ENCODE peak calls at places on chromosomes 2 and 18, in eight cellular contexts. F, Y, W, R, B, H, D and S are unnamed samples.

GRCh38 chr2:96837575-96837974 is 6.2 kb downstream of the ANKRD23 start:
- DNase-seq in R (no peak), W (no peak), Y (no peak), H (no peak), B (no peak), F (no peak), D (no peak), S (no peak)

GRCh38 chr2:227010433-227010832 is 153.6 kb downstream of the COL4A4 start:
- DNase-seq in R (no peak), Y (no peak), D (no peak), B (no peak), W (no peak), H (no peak), F (no peak), S (no peak)

GRCh38 chr2:181077128-181077709 is 96.8 kb downstream of the UBE2E3 start:
- DNase-seq in Y (no peak), B (no peak), H (no peak), F (peak), W (no peak), R (no peak), D (no peak), S (no peak)

GRCh38 chr2:175955168-175955567 is 46.9 kb downstream of the LNPK start:
- DNase-seq in F (no peak), H (no peak), Y (no peak), B (no peak), W (no peak), R (no peak), D (no peak), S (no peak)

GRCh38 chr18:46250812-46251173 is 146.6 kb downstream of the HAUS1 start:
- DNase-seq in D (no peak), F (no peak), R (no peak), B (no peak), H (no peak), Y (no peak), W (no peak), S (no peak)

GRCh38 chr18:43876286-43877082 is 599.2 kb upstream of the SYT4 start:
- DNase-seq in H (no peak), F (no peak), D (no peak), B (no peak), Y (no peak), W (no peak), R (no peak), S (no peak)

GRCh38 chr2:128521482-128521881 is 202.8 kb upstream of the HS6ST1 start:
- DNase-seq in B (no peak), Y (no peak), H (no peak), R (no peak), W (no peak), D (no peak), F (no peak), S (no peak)

GRCh38 chr2:40786636-40787035 is 334.7 kb upstream of the SLC8A1 start:
- DNase-seq in Y (no peak), W (no peak), R (no peak), F (no peak), D (no peak), H (no peak), B (no peak), S (no peak)

GRCh38 chr2:38203455-38203810 is 127.5 kb upstream of the CYP1B1 start:
- DNase-seq in H (no peak), F (no peak), R (no peak), D (no peak), B (no peak), W (no peak), Y (no peak), S (no peak)

GRCh38 chr2:75466708-75467311 is 93.9 kb downstream of the EVA1A start:
- DNase-seq in R (no peak), W (no peak), H (peak), B (peak), F (peak), Y (no peak), D (peak), S (no peak)

GRCh38 chr2:15818881-15819280 is 121.5 kb upstream of the MYCN start:
- DNase-seq in B (no peak), R (no peak), D (no peak), Y (no peak), H (no peak), W (no peak), F (no peak), S (no peak)

GRCh38 chr2:189511210-189511609 is 69.4 kb downstream of the SLC40A1 start:
- DNase-seq in H (no peak), Y (no peak), D (no peak), R (no peak), W (no peak), B (no peak), F (no peak), S (no peak)

GRCh38 chr2:233972941-233973575 is 55.9 kb downstream of the TRPM8 start:
- DNase-seq in Y (no peak), W (no peak), F (no peak), D (no peak), R (no peak), B (no peak), H (no peak), S (no peak)

GRCh38 chr2:42786561-42787345 is 5.6 kb downstream of the HAAO start:
- DNase-seq in Y (no peak), H (no peak), W (no peak), B (no peak), F (no peak), D (no peak), R (no peak), S (no peak)

GRCh38 chr2:19801367-19802087 is 100.3 kb downstream of the TTC32 start:
- DNase-seq in R (peak), D (no peak), B (peak), Y (peak), F (peak), H (peak), W (peak), S (no peak)

GRCh38 chr18:35497006-35497333 is 790 bp downstream of the INO80C start:
- DNase-seq in Y (no peak), W (no peak), F (no peak), B (no peak), H (peak), R (no peak), D (no peak), S (no peak)

GRCh38 chr2:96970248-96970875 is 16.0 kb downstream of the FAM178B start:
- DNase-seq in F (no peak), D (no peak), W (no peak), Y (no peak), B (peak), R (no peak), H (peak), S (no peak)

GRCh38 chr2:120912101-120912985 is 176.7 kb downstream of the GLI2 start:
- DNase-seq in R (peak), W (peak), H (peak), D (no peak), Y (no peak), B (peak), F (peak), S (no peak)

GRCh38 chr2:170090229-170090628 is 87.7 kb upstream of the MYO3B start:
- DNase-seq in B (no peak), F (no peak), W (no peak), R (no peak), D (no peak), H (no peak), Y (no peak), S (no peak)

GRCh38 chr2:217075225-217075802 is 215.4 kb upstream of the TNP1 start:
- DNase-seq in D (no peak), F (no peak), R (peak), Y (no peak), B (no peak), W (no peak), H (no peak), S (no peak)

GRCh38 chr2:85861650-85862049 is 27.1 kb downstream of the ST3GAL5 start:
- DNase-seq in F (no peak), H (no peak), D (no peak), B (no peak), Y (no peak), R (no peak), W (no peak), S (no peak)

GRCh38 chr2:26807788-26808460 is 22.1 kb downstream of the CENPA start:
- DNase-seq in B (no peak), D (no peak), R (peak), H (no peak), F (no peak), W (no peak), Y (no peak), S (no peak)

GRCh38 chr2:11203480-11203879 is 48.2 kb downstream of the SLC66A3 start:
- DNase-seq in W (no peak), B (no peak), Y (no peak), H (no peak), F (peak), R (no peak), D (no peak), S (no peak)

GRCh38 chr2:159506764-159507406 is 109.5 kb downstream of the BAZ2B start:
- DNase-seq in B (no peak), F (no peak), H (no peak), R (no peak), D (no peak), Y (no peak), W (no peak), S (no peak)

GRCh38 chr2:156434461-156435291 is 1.5 kb upstream of the GPD2 start:
- DNase-seq in D (no peak), H (no peak), R (no peak), F (no peak), B (no peak), W (no peak), Y (no peak), S (no peak)

GRCh38 chr2:121429119-121429903 is 101.4 kb upstream of the RNU4ATAC start:
- DNase-seq in D (no peak), Y (no peak), W (no peak), B (no peak), R (no peak), H (no peak), F (no peak), S (no peak)

GRCh38 chr2:113138428-113139322 is 11.3 kb downstream of the IL1RN start:
- DNase-seq in W (no peak), Y (no peak), D (no peak), R (no peak), F (peak), H (no peak), B (peak), S (no peak)

GRCh38 chr18:36786686-36787085 is 42.1 kb downstream of the TPGS2 start:
- DNase-seq in F (no peak), D (no peak), H (peak), Y (no peak), R (peak), W (peak), B (no peak), S (peak)

GRCh38 chr2:68734688-68735525 is at the start of gene ARHGAP25:
- DNase-seq in F (no peak), R (no peak), B (no peak), H (peak), Y (no peak), D (no peak), W (no peak), S (no peak)

GRCh38 chr2:100260712-100261620 is 61.3 kb downstream of the LONRF2 start:
- DNase-seq in D (no peak), R (peak), B (peak), H (peak), W (peak), Y (no peak), F (peak), S (peak)

DNA sequence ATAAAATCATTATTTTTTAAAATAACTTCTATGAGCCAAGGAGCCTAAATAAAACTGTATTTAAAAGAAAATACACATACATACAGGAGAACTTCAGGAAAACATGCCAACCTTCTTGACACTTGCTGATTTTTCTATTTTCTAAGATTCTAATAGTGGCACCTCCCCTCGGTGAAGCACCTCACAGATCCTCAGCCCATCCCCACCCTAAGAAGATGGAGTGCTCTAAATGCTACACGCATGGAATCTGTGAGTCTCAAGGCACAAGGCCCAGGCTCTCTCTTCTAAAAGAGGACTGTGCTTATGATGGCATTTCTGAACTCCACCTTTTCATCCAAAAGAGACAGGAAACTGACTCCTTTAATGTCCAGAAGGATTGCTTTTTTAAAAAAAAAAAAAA is 56.3 kb downstream of the RTTN start:
- DNase-seq in H (no peak), W (no peak), R (no peak), F (no peak), B (no peak), Y (no peak), D (no peak), S (no peak)
- H3K27ac ChIP-seq in H (no peak), W (no peak), R (no peak), F (no peak), B (no peak), Y (no peak), D (no peak), S (no peak)

DNA sequence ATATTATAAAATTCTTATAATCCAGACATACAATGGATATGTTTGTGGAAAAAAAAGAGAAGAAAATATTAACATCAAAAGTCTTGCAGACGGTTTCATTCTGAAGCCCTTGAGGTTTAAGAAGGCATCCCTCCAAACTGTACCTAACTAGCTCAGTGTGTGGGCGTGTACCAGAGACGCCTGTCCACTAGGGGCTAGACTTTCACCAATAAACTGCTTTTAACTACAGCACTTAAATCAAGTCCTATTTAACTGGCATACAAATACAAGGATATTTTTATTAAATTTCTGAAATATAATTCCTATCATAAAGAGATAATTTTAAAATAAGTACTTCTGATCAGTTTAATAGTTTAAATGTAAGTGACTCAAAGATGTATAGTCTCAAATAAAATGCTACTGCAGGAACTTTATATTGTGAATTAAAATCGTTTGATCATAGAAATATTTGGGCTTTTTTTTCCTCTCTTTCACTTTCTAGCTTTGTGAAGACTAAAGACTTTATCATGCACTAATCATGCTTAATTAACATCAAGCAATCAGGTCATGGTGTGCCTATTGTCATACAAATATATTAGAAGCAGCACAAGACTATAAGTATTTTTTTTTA is 437.7 kb downstream of the SATB2 start:
- DNase-seq in W (no peak), Y (no peak), F (peak), H (no peak), D (no peak), R (no peak), B (no peak), S (no peak)
- TF ChIP-seq EP300 in W (no peak), Y (no peak), F (no peak), H (no peak), D (no peak), R (no peak), B (no peak), S (no peak)

GRCh38 chr18:31206064-31206463 is 43.4 kb upstream of the DSC1 start:
- DNase-seq in D (no peak), R (no peak), W (no peak), H (no peak), B (no peak), F (no peak), Y (no peak), S (no peak)
- H3K27ac ChIP-seq in D (no peak), R (no peak), W (no peak), H (peak), B (no peak), F (no peak), Y (peak), S (peak)

DNA sequence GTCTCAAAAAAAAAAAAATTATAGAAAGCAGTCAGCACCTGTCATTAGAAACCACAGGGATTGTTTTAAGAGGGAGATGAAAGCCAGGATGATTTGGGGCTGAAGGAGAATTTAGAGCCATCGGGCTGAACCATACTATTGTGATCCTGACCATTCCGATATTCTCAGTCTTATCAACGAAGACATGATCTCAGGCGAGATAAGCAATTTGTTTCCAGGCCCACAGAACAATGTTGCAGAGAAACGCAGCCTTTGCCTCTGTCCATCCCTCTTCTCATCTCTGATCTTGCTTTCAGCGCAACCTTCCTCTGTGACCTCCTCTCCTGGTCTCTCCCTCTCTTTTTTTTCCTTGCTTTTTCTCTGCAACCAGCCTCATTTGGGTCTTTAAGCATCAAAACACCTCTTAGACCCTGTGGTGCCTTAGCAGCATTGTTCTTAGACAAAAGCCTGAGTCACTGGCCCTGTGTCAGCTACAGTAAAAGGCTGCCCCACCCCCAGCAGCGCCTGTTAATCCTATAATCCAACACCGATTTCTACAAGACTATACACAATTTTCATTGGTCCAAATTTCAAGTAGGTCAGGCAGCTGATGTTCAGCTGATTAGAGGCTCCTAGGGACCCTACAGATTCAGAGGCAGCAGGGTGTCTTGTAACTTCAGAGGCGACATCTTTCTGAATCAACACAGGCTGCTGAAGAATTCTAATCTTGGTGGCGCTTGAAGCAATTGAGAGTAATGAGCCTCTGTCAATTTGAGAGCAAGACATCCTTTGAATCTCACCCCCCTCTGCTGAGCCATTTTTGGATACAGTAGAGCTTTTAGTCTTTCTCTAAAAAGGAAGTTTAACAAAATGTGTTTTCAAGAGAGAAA is 206.0 kb downstream of the NCK2 start:
- DNase-seq in F (no peak), B (no peak), D (peak), Y (no peak), H (no peak), R (no peak), W (no peak), S (no peak)
- TF ChIP-seq EP300 in F (no peak), B (no peak), D (peak), Y (no peak), H (no peak), R (no peak), W (no peak), S (no peak)